ENCODE peak calls at places on chromosomes 6 and 20, in seven cellular contexts. One of them, this sample, is unnamed.
A peak's percentile ranks its signal among the peaks of the same experiment; 100 is the strongest.

GRCh38 chr6:73985891-73986290 is 289.9 kb downstream of the CD109 start:
- DNase-seq in GM12878: no peak
- DNase-seq in H1: no peak
- DNase-seq in SK-N-SH: no peak
- DNase-seq in HCT116: peak; percentile 12
- DNase-seq in K562: no peak
- DNase-seq in HepG2: no peak
- DNase-seq in this sample: peak; percentile 50

GRCh38 chr6:116572162-116572561 is 858 bp downstream of the RWDD1 start:
- DNase-seq in K562: peak; percentile 37
- DNase-seq in GM12878: no peak
- DNase-seq in H1: no peak
- DNase-seq in HepG2: peak; percentile 50
- DNase-seq in HCT116: no peak
- DNase-seq in SK-N-SH: peak; percentile 51
- DNase-seq in this sample: no peak

GRCh38 chr6:150713876-150714275 is 114.2 kb downstream of the PLEKHG1 start:
- DNase-seq in H1: no peak
- DNase-seq in HCT116: no peak
- DNase-seq in GM12878: no peak
- DNase-seq in HepG2: no peak
- DNase-seq in K562: no peak
- DNase-seq in SK-N-SH: no peak
- DNase-seq in this sample: no peak

GRCh38 chr6:33419580-33420492 is at the start of gene SYNGAP1:
- DNase-seq in HepG2: no peak
- DNase-seq in K562: no peak
- DNase-seq in GM12878: no peak
- DNase-seq in HCT116: no peak
- DNase-seq in H1: peak; percentile 76
- DNase-seq in SK-N-SH: peak; percentile 67
- DNase-seq in this sample: peak; percentile 82

GRCh38 chr20:12166053-12166717 is 248.5 kb downstream of the BTBD3 start:
- DNase-seq in GM12878: no peak
- DNase-seq in K562: no peak
- DNase-seq in H1: no peak
- DNase-seq in HepG2: no peak
- DNase-seq in SK-N-SH: peak; percentile 7
- DNase-seq in HCT116: no peak
- DNase-seq in this sample: no peak

GRCh38 chr6:14286634-14287428 is 169.3 kb downstream of the CD83 start:
- DNase-seq in HepG2: no peak
- DNase-seq in H1: no peak
- DNase-seq in HCT116: no peak
- DNase-seq in SK-N-SH: no peak
- DNase-seq in GM12878: no peak
- DNase-seq in K562: no peak
- DNase-seq in this sample: no peak

GRCh38 chr6:112429226-112429625 is 82.1 kb downstream of the RFPL4B start:
- DNase-seq in K562: no peak
- DNase-seq in HepG2: no peak
- DNase-seq in SK-N-SH: no peak
- DNase-seq in GM12878: no peak
- DNase-seq in HCT116: no peak
- DNase-seq in H1: no peak
- DNase-seq in this sample: peak; percentile 16

GRCh38 chr20:62898970-62899632 is 27.2 kb downstream of the DIDO1 start:
- DNase-seq in HepG2: no peak
- DNase-seq in K562: no peak
- DNase-seq in H1: no peak
- DNase-seq in SK-N-SH: no peak
- DNase-seq in GM12878: no peak
- DNase-seq in HCT116: no peak
- DNase-seq in this sample: no peak

GRCh38 chr6:37236921-37237320 is 20.7 kb upstream of the TBC1D22B start:
- DNase-seq in HepG2: no peak
- DNase-seq in H1: no peak
- DNase-seq in GM12878: no peak
- DNase-seq in SK-N-SH: no peak
- DNase-seq in K562: no peak
- DNase-seq in HCT116: no peak
- DNase-seq in this sample: no peak

GRCh38 chr20:51178153-51178552 is 155.2 kb upstream of the KCNG1 start:
- DNase-seq in GM12878: no peak
- DNase-seq in H1: no peak
- DNase-seq in K562: no peak
- DNase-seq in HCT116: no peak
- DNase-seq in HepG2: no peak
- DNase-seq in SK-N-SH: no peak
- DNase-seq in this sample: no peak

GRCh38 chr20:51176446-51176845 is 153.5 kb upstream of the KCNG1 start:
- DNase-seq in K562: no peak
- DNase-seq in GM12878: no peak
- DNase-seq in H1: no peak
- DNase-seq in HepG2: no peak
- DNase-seq in SK-N-SH: no peak
- DNase-seq in HCT116: no peak
- DNase-seq in this sample: no peak

GRCh38 chr20:51175156-51175555 is 152.2 kb upstream of the KCNG1 start:
- DNase-seq in K562: no peak
- DNase-seq in HCT116: no peak
- DNase-seq in HepG2: no peak
- DNase-seq in SK-N-SH: no peak
- DNase-seq in H1: no peak
- DNase-seq in GM12878: no peak
- DNase-seq in this sample: no peak

GRCh38 chr20:51175724-51176123 is 152.8 kb upstream of the KCNG1 start:
- DNase-seq in HCT116: no peak
- DNase-seq in K562: no peak
- DNase-seq in HepG2: no peak
- DNase-seq in GM12878: no peak
- DNase-seq in SK-N-SH: no peak
- DNase-seq in H1: no peak
- DNase-seq in this sample: no peak

DNA sequence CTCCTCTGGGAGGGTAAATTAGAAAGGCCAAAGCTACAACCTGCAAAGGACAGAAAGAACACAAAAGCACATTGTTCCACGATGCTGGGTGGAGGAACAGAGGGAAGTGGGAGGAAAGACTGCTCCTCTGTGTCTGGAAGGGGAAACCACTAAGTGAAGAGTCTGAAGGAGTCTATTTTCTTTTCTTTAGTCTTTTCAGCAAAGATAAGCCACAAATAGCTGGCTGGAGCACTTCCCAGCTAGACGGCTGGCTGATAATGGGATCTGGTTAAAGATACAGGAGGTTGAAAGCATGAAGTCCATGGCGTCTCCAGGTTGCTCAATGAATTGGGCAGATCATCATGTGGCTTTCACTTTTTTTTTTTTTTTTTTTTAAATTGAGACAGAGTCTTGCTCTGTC is 153.9 kb upstream of the KCNG1 start:
- DNase-seq in H1: no peak
- DNase-seq in HepG2: no peak
- DNase-seq in K562: no peak
- DNase-seq in GM12878: no peak
- DNase-seq in SK-N-SH: no peak
- DNase-seq in HCT116: no peak
- DNase-seq in this sample: no peak
- TF ChIP-seq JUND in H1: no peak
- TF ChIP-seq JUND in HepG2: no peak
- TF ChIP-seq JUND in K562: no peak
- TF ChIP-seq JUND in GM12878: no peak
- TF ChIP-seq JUND in SK-N-SH: no peak
- TF ChIP-seq JUND in HCT116: no peak
- TF ChIP-seq JUND in this sample: no peak

GRCh38 chr6:169119669-169120068 is 134.0 kb downstream of the THBS2 start:
- DNase-seq in HCT116: no peak
- DNase-seq in GM12878: no peak
- DNase-seq in HepG2: no peak
- DNase-seq in K562: no peak
- DNase-seq in SK-N-SH: no peak
- DNase-seq in H1: no peak
- DNase-seq in this sample: no peak

GRCh38 chr6:169115632-169116031 is 138.0 kb downstream of the THBS2 start:
- DNase-seq in H1: no peak
- DNase-seq in HCT116: no peak
- DNase-seq in HepG2: no peak
- DNase-seq in SK-N-SH: no peak
- DNase-seq in K562: no peak
- DNase-seq in GM12878: no peak
- DNase-seq in this sample: no peak

GRCh38 chr6:169121013-169121412 is 132.6 kb downstream of the THBS2 start:
- DNase-seq in HepG2: no peak
- DNase-seq in SK-N-SH: no peak
- DNase-seq in HCT116: no peak
- DNase-seq in K562: no peak
- DNase-seq in H1: no peak
- DNase-seq in GM12878: no peak
- DNase-seq in this sample: no peak

GRCh38 chr6:169117663-169118062 is 136.0 kb downstream of the THBS2 start:
- DNase-seq in HepG2: no peak
- DNase-seq in HCT116: no peak
- DNase-seq in K562: no peak
- DNase-seq in GM12878: no peak
- DNase-seq in H1: no peak
- DNase-seq in SK-N-SH: no peak
- DNase-seq in this sample: no peak

GRCh38 chr6:169118346-169118830 is 135.3 kb downstream of the THBS2 start:
- DNase-seq in SK-N-SH: no peak
- DNase-seq in HCT116: no peak
- DNase-seq in HepG2: no peak
- DNase-seq in H1: no peak
- DNase-seq in K562: no peak
- DNase-seq in GM12878: no peak
- DNase-seq in this sample: no peak
- TF ChIP-seq JUND in SK-N-SH: no peak
- TF ChIP-seq JUND in HCT116: no peak
- TF ChIP-seq JUND in HepG2: no peak
- TF ChIP-seq JUND in H1: no peak
- TF ChIP-seq JUND in K562: no peak
- TF ChIP-seq JUND in GM12878: no peak
- TF ChIP-seq JUND in this sample: no peak

GRCh38 chr6:39568896-39569295 is 156.3 kb downstream of the KIF6 start:
- DNase-seq in GM12878: no peak
- DNase-seq in H1: no peak
- DNase-seq in SK-N-SH: no peak
- DNase-seq in K562: no peak
- DNase-seq in HepG2: no peak
- DNase-seq in HCT116: no peak
- DNase-seq in this sample: no peak
- TF ChIP-seq JUND in GM12878: no peak
- TF ChIP-seq JUND in H1: no peak
- TF ChIP-seq JUND in SK-N-SH: no peak
- TF ChIP-seq JUND in K562: no peak
- TF ChIP-seq JUND in HepG2: no peak
- TF ChIP-seq JUND in HCT116: no peak
- TF ChIP-seq JUND in this sample: no peak

GRCh38 chr6:98452721-98453120 is 381.7 kb upstream of the POU3F2 start:
- DNase-seq in K562: no peak
- DNase-seq in HCT116: no peak
- DNase-seq in SK-N-SH: no peak
- DNase-seq in HepG2: no peak
- DNase-seq in GM12878: no peak
- DNase-seq in H1: no peak
- DNase-seq in this sample: no peak
- TF ChIP-seq JUND in K562: no peak
- TF ChIP-seq JUND in HCT116: no peak
- TF ChIP-seq JUND in SK-N-SH: no peak
- TF ChIP-seq JUND in HepG2: no peak
- TF ChIP-seq JUND in GM12878: no peak
- TF ChIP-seq JUND in H1: no peak
- TF ChIP-seq JUND in this sample: no peak

DNA sequence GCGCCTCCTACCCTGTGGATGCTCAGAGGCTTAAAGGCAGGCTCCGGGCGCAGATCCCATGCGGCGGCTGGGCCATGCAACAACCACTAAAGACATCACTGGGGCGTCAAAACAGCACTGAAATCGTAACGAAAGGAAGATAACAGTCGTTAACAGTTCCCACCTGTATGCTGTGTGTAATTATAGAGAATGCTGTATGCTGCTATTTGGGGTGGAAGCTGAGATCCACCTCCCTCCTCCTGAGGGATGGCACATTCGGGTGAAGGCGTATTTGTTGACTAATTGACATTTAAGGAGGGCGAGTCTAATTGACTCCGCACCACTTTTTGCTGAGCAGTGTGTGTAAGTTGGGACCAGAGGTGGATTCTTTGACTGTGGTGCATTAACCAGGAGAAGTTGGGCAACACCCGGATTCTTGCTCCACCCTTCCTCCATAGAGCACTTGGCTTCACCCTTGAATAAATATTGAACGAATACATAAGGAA is 687 bp downstream of the SLC35A1 start:
- DNase-seq in SK-N-SH: no peak
- DNase-seq in HCT116: no peak
- DNase-seq in GM12878: peak; percentile 12
- DNase-seq in HepG2: peak; percentile 20
- DNase-seq in H1: no peak
- DNase-seq in K562: peak; percentile 29
- DNase-seq in this sample: peak; percentile 55
- TF ChIP-seq JUND in SK-N-SH: no peak
- TF ChIP-seq JUND in HCT116: no peak
- TF ChIP-seq JUND in GM12878: no peak
- TF ChIP-seq JUND in HepG2: no peak
- TF ChIP-seq JUND in H1: no peak
- TF ChIP-seq JUND in K562: no peak
- TF ChIP-seq JUND in this sample: no peak

GRCh38 chr6:28393912-28394662 is 5.5 kb downstream of the ZSCAN12 start:
- DNase-seq in H1: no peak
- DNase-seq in HCT116: no peak
- DNase-seq in K562: no peak
- DNase-seq in GM12878: no peak
- DNase-seq in SK-N-SH: peak; percentile 20
- DNase-seq in HepG2: peak; percentile 42
- DNase-seq in this sample: no peak
- TF ChIP-seq JUND in H1: no peak
- TF ChIP-seq JUND in HCT116: no peak
- TF ChIP-seq JUND in K562: no peak
- TF ChIP-seq JUND in GM12878: no peak
- TF ChIP-seq JUND in SK-N-SH: no peak
- TF ChIP-seq JUND in HepG2: no peak
- TF ChIP-seq JUND in this sample: no peak